ENCODE peak calls at places on chromosomes 16 and 17, in four cellular contexts. J is left lung, U is cardiac fibroblast, P is foreskin fibroblast. Z is an unnamed sample.
A peak's percentile ranks its signal among the peaks of the same experiment; 100 is the strongest.

GRCh38 chr17:80891096-80892018 is 100.3 kb upstream of the CHMP6 start:
- DNase-seq in J (peak; percentile 65), U (peak; percentile 75), P (peak; percentile 88), Z (peak; percentile 72)

GRCh38 chr16:20308801-20309590 is 18.3 kb downstream of the GP2 start:
- DNase-seq in J (no peak), U (no peak), P (no peak), Z (no peak)

GRCh38 chr16:25838724-25839186 is 147.0 kb downstream of the HS3ST4 start:
- DNase-seq in J (no peak), U (peak; percentile 65), P (peak; percentile 55), Z (peak; percentile 15)

GRCh38 chr17:5700791-5701190 is 116.5 kb upstream of the NLRP1 start:
- DNase-seq in J (no peak), U (no peak), P (no peak), Z (no peak)

GRCh38 chr17:82981141-82981540 is 98.3 kb upstream of the METRNL start:
- DNase-seq in J (no peak), U (no peak), P (no peak), Z (peak; percentile 5)

GRCh38 chr17:48131216-48131824 is 23.8 kb downstream of the SNX11 start:
- DNase-seq in J (no peak), U (peak; percentile 80), P (peak; percentile 81), Z (peak; percentile 76)

GRCh38 chr16:66521951-66522771 is 27.8 kb downstream of the TK2 start:
- DNase-seq in J (peak; percentile 90), U (peak; percentile 72), P (peak; percentile 62), Z (peak; percentile 60)

GRCh38 chr17:75059369-75060345 is 12.6 kb downstream of the KCTD2 start:
- DNase-seq in J (no peak), U (peak; percentile 82), P (peak; percentile 85), Z (no peak)

GRCh38 chr17:36839256-36839655 is 98.0 kb upstream of the LHX1 start:
- DNase-seq in J (no peak), U (no peak), P (no peak), Z (no peak)

GRCh38 chr16:22008215-22009142 is 568 bp downstream of the MOSMO start:
- DNase-seq in J (peak; percentile 84), U (no peak), P (no peak), Z (no peak)

GRCh38 chr16:63787014-63787413 is 1334.8 kb downstream of the CDH11 start:
- DNase-seq in J (no peak), U (no peak), P (no peak), Z (no peak)

GRCh38 chr16:12213180-12213579 is 236.6 kb downstream of the SNX29 start:
- DNase-seq in J (no peak), U (no peak), P (no peak), Z (no peak)

GRCh38 chr16:12452549-12452948 is 351.1 kb downstream of the CPPED1 start:
- DNase-seq in J (no peak), U (no peak), P (no peak), Z (no peak)

GRCh38 chr16:77307764-77308561 is 108.8 kb downstream of the SYCE1L start:
- DNase-seq in J (no peak), U (peak; percentile 60), P (peak; percentile 72), Z (no peak)

GRCh38 chr16:15825750-15826305 is 31.0 kb downstream of the MYH11 start:
- DNase-seq in J (no peak), U (no peak), P (no peak), Z (no peak)

GRCh38 chr17:37458805-37459204 is 30.9 kb upstream of the DUSP14 start:
- DNase-seq in J (no peak), U (peak; percentile 50), P (peak; percentile 87), Z (no peak)

GRCh38 chr16:26957283-26957859 is 109.4 kb upstream of the C16orf82 start:
- DNase-seq in J (no peak), U (no peak), P (no peak), Z (no peak)

GRCh38 chr17:82105882-82106696 is 8.1 kb upstream of the FASN start:
- DNase-seq in J (peak; percentile 91), U (peak; percentile 59), P (peak; percentile 77), Z (peak; percentile 92)

GRCh38 chr17:7260601-7261376 is 1.5 kb downstream of the CLDN7 start:
- DNase-seq in J (peak; percentile 93), U (no peak), P (peak; percentile 57), Z (no peak)

GRCh38 chr17:15377608-15378007 is 36.2 kb upstream of the TEKT3 start:
- DNase-seq in J (no peak), U (peak; percentile 81), P (peak; percentile 38), Z (no peak)

GRCh38 chr17:27756467-27757371 is 43.6 kb downstream of the NOS2 start:
- DNase-seq in J (no peak), U (peak; percentile 64), P (peak; percentile 62), Z (peak; percentile 38)

GRCh38 chr17:78868391-78868790 is 27.8 kb upstream of the USP36 start:
- DNase-seq in J (no peak), U (peak; percentile 49), P (peak; percentile 95), Z (no peak)

GRCh38 chr17:6109541-6109940 is 39.4 kb downstream of the WSCD1 start:
- DNase-seq in J (no peak), U (no peak), P (no peak), Z (no peak)

GRCh38 chr17:81737947-81738800 is 26.1 kb downstream of the SLC25A10 start:
- DNase-seq in J (no peak), U (no peak), P (no peak), Z (no peak)

GRCh38 chr17:142876-143784 is 5.8 kb downstream of the SCGB1C2 start:
- DNase-seq in J (no peak), U (no peak), P (no peak), Z (no peak)

GRCh38 chr16:24015923-24016322 is 180.1 kb downstream of the PRKCB start:
- DNase-seq in J (no peak), U (no peak), P (no peak), Z (no peak)

GRCh38 chr17:32492648-32493289 is 6.0 kb downstream of the CDK5R1 start:
- DNase-seq in J (no peak), U (no peak), P (no peak), Z (peak; percentile 25)

DNA sequence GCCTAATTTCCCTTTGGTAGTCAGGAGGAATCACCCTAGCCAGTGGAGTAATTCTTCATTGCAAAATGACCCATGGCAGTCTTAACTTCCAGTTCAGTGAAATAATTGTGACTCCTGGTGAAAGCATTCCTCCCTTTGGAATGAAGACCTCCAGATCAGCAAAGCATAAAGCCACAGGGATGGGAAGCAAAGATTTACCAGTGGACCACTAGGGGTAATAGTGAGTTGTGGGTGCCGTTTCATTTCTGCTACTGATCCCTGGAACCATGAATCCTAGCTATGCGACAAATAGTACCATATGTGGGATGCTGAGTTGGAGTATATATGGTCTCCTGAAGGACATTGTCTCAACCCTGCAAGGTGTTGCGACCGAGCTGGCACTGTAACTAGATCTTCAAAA is 13.7 kb downstream of the DYNLL2 start:
- DNase-seq in J (no peak), U (no peak), P (no peak), Z (no peak)
- TF ChIP-seq CTCF in J (no peak), U (no peak), P (no peak), Z (no peak)

GRCh38 chr16:69798466-69798865 is 36.3 kb downstream of the WWP2 start:
- DNase-seq in J (no peak), U (peak; percentile 20), P (peak; percentile 53), Z (no peak)
- TF ChIP-seq CTCF in J (no peak), U (peak; percentile 53), P (peak; percentile 38), Z (no peak)

GRCh38 chr17:42924891-42925290 is 24.3 kb downstream of the G6PC1 start:
- DNase-seq in J (no peak), U (no peak), P (no peak), Z (no peak)

GRCh38 chr17:42929497-42929844 is 28.9 kb downstream of the G6PC1 start:
- DNase-seq in J (no peak), U (no peak), P (no peak), Z (no peak)

GRCh38 chr17:42928714-42929496 is 28.3 kb downstream of the G6PC1 start:
- DNase-seq in J (no peak), U (peak; percentile 92), P (peak; percentile 78), Z (peak; percentile 79)
- TF ChIP-seq CTCF in J (peak; percentile 61), U (peak; percentile 66), P (peak; percentile 52), Z (peak; percentile 45)

GRCh38 chr16:55643161-55643970 is 12.4 kb upstream of the SLC6A2 start:
- DNase-seq in J (no peak), U (peak; percentile 32), P (no peak), Z (no peak)
- TF ChIP-seq CTCF in J (no peak), U (peak; percentile 16), P (peak; percentile 20), Z (no peak)

GRCh38 chr17:72394531-72394930 is 273.7 kb downstream of the SOX9 start:
- DNase-seq in J (no peak), U (no peak), P (no peak), Z (no peak)
- TF ChIP-seq CTCF in J (no peak), U (no peak), P (no peak), Z (no peak)

Z was measured in GM10248.